ENCODE peak calls at places on chromosomes 13 and 19, in six cellular contexts. Z is thoracic aorta, J is foreskin fibroblast, G is RWPE2, P is IMR-90, K is mammary epithelial cell. H is an unnamed sample.

GRCh38 chr13:88979465-88980180 is 1308.5 kb downstream of the SLITRK5 start:
- DNase-seq in Z (no peak), J (no peak), G (no peak), P (no peak), K (no peak), H (no peak)

GRCh38 chr13:37595162-37595561 is 3.4 kb downstream of the POSTN start:
- DNase-seq in Z (no peak), J (peak), G (no peak), P (peak), K (peak), H (peak)

GRCh38 chr13:56886398-56886797 is 254.3 kb upstream of the PRR20A start:
- DNase-seq in Z (no peak), J (no peak), G (no peak), P (no peak), K (no peak), H (no peak)

GRCh38 chr13:109400192-109400591 is 386.2 kb downstream of the IRS2 start:
- DNase-seq in Z (no peak), J (no peak), G (no peak), P (no peak), K (no peak), H (no peak)

GRCh38 chr19:45798995-45799517 is 6.4 kb upstream of the DMWD start:
- DNase-seq in Z (no peak), J (peak), G (no peak), P (peak), K (peak), H (peak)

GRCh38 chr19:45492627-45493470 is 4.0 kb downstream of the RTN2 start:
- DNase-seq in Z (no peak), J (peak), G (no peak), P (peak), K (no peak), H (peak)

GRCh38 chr13:98622926-98623325 is 46.0 kb upstream of the STK24 start:
- DNase-seq in Z (no peak), J (no peak), G (no peak), P (no peak), K (no peak), H (no peak)

GRCh38 chr13:71625183-71625582 is 241.8 kb downstream of the DACH1 start:
- DNase-seq in Z (no peak), J (peak), G (no peak), P (peak), K (no peak), H (no peak)

GRCh38 chr13:96792736-96793444 is 201.4 kb downstream of the OXGR1 start:
- DNase-seq in Z (no peak), J (peak), G (no peak), P (no peak), K (no peak), H (peak)

GRCh38 chr13:107461751-107462150 is 753.6 kb downstream of the LIG4 start:
- DNase-seq in Z (no peak), J (no peak), G (no peak), P (peak), K (no peak), H (no peak)

GRCh38 chr13:53953205-53953604 is 924.6 kb downstream of the OLFM4 start:
- DNase-seq in Z (no peak), J (no peak), G (no peak), P (no peak), K (no peak), H (no peak)

GRCh38 chr19:48656840-48657474 is 11.0 kb upstream of the CA11 start:
- DNase-seq in Z (no peak), J (peak), G (no peak), P (peak), K (peak), H (peak)

GRCh38 chr19:38502410-38503143 is 69.1 kb downstream of the RYR1 start:
- DNase-seq in Z (no peak), J (no peak), G (no peak), P (no peak), K (no peak), H (no peak)

GRCh38 chr13:98577823-98578285 is 947 bp upstream of the STK24 start:
- DNase-seq in Z (no peak), J (no peak), G (no peak), P (no peak), K (no peak), H (no peak)

GRCh38 chr19:4781851-4782250 is 9.7 kb upstream of the FEM1A start:
- DNase-seq in Z (no peak), J (no peak), G (no peak), P (no peak), K (no peak), H (peak)

GRCh38 chr13:26589754-26590153 is 32.3 kb downstream of the WASF3 start:
- DNase-seq in Z (no peak), J (peak), G (no peak), P (peak), K (no peak), H (peak)

GRCh38 chr19:21586341-21587116 is 81.1 kb downstream of the ZNF429 start:
- DNase-seq in Z (no peak), J (no peak), G (no peak), P (no peak), K (no peak), H (no peak)

GRCh38 chr19:15110418-15110815 is 3.2 kb downstream of the SYDE1 start:
- DNase-seq in Z (no peak), J (no peak), G (no peak), P (no peak), K (no peak), H (no peak)

GRCh38 chr19:48992571-48993174 is 436 bp downstream of the GYS1 start:
- DNase-seq in Z (no peak), J (no peak), G (no peak), P (no peak), K (no peak), H (no peak)

GRCh38 chr13:73741111-73741510 is 393.1 kb downstream of the KLF12 start:
- DNase-seq in Z (no peak), J (peak), G (no peak), P (no peak), K (no peak), H (peak)

GRCh38 chr13:31208554-31209122 is 8.9 kb downstream of the B3GLCT start:
- DNase-seq in Z (no peak), J (no peak), G (no peak), P (no peak), K (no peak), H (no peak)

DNA sequence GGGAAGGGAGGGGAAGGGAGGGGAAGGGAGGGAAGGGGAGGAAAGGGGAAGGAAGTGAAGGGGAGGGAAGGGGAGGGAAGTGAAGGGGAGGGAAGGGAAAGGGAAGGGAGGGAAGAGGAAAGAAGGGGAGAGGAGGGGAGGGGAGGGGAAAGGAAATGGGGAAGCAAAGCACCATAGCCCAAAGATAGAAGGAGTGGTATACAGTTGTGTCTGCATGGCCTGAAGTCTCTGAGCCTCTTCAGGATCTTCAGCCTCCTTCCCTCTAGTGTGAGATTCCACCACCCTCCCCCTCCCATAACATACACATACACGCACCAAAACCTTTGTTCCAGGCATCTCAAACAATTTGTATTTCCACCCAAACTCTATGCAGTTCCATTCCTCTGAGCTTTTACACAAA is 96.2 kb upstream of the SERP2 start:
- DNase-seq in Z (no peak), J (no peak), G (no peak), P (no peak), K (no peak), H (no peak)
- H3K4me3 ChIP-seq in Z (no peak), J (no peak), G (no peak), P (no peak), K (no peak), H (no peak)

GRCh38 chr19:10389863-10390262 is 9.5 kb upstream of the TYK2 start:
- DNase-seq in Z (no peak), J (peak), G (no peak), P (no peak), K (no peak), H (no peak)
- TF ChIP-seq CTCF in Z (no peak), J (no peak), G (no peak), P (peak), K (no peak), H (peak)

GRCh38 chr19:41398042-41398403 is 405 bp downstream of the BCKDHA start:
- DNase-seq in Z (no peak), J (no peak), G (no peak), P (no peak), K (no peak), H (no peak)

GRCh38 chr19:41398603-41399002 is 985 bp downstream of the BCKDHA start:
- DNase-seq in Z (no peak), J (no peak), G (no peak), P (no peak), K (no peak), H (no peak)

GRCh38 chr19:41397086-41398041 is at the start of the genes BCKDHA and EXOSC5:
- DNase-seq in Z (peak), J (peak), G (peak), P (peak), K (peak), H (peak)

GRCh38 chr19:41399525-41399924 is 1.9 kb downstream of the BCKDHA start:
- DNase-seq in Z (no peak), J (no peak), G (no peak), P (no peak), K (no peak), H (no peak)

DNA sequence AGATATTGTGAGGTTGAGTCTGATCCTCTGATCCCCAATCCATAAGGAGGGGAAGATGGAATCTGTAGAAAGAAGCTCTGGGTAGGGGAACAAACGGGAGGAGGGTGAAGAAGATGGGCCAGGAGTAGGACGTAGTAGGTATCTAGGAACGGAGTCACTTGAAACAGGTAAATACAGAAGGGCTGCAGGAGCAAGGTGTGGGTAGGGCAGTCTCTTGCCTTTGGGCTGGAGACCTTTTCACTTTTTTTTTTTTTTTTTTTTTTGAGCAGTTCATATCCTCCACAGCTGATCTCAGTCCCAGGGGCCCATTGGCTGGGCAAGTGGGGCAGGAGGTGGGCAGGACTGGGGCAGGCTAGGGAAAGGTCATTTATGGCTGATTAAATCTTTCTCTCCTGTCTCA is 1.5 kb downstream of the BCKDHA start:
- DNase-seq in Z (no peak), J (no peak), G (no peak), P (no peak), K (no peak), H (no peak)
- H3K4me3 ChIP-seq in Z (peak), J (peak), G (no peak), P (no peak), K (peak), H (no peak)

GRCh38 chr13:93409816-93410215 is 183.2 kb downstream of the GPC6 start:
- DNase-seq in Z (no peak), J (no peak), G (no peak), P (no peak), K (no peak), H (no peak)
- TF ChIP-seq CTCF in Z (no peak), J (no peak), G (no peak), P (no peak), K (no peak), H (no peak)

DNA sequence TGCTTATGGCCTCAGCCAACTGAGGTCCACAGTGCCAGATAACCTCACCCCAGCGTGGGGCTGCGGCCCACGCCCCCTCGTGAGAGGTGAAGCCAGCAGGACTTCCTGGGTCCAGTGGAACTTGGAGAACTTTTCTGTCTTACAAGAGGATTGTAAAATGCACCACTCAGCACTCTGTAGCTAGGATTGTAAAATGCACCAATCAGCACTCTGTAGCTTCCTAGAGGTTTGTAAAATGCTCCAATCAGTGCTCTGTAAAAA is 109.1 kb downstream of the AKAP11 start:
- DNase-seq in Z (no peak), J (no peak), G (no peak), P (no peak), K (no peak), H (no peak)
- H3K4me3 ChIP-seq in Z (no peak), J (no peak), G (no peak), P (no peak), K (no peak), H (no peak)

GRCh38 chr13:29081036-29081435 is 260.9 kb downstream of the MTUS2 start:
- DNase-seq in Z (no peak), J (no peak), G (no peak), P (no peak), K (no peak), H (no peak)
- TF ChIP-seq CTCF in Z (no peak), J (no peak), G (no peak), P (no peak), K (no peak), H (no peak)

GRCh38 chr13:34159946-34160345 is 342.0 kb downstream of the RFC3 start:
- DNase-seq in Z (no peak), J (no peak), G (no peak), P (no peak), K (no peak), H (no peak)

GRCh38 chr13:34164585-34164984 is 346.6 kb downstream of the RFC3 start:
- DNase-seq in Z (no peak), J (no peak), G (no peak), P (no peak), K (peak), H (no peak)

GRCh38 chr13:34165158-34165557 is 347.2 kb downstream of the RFC3 start:
- DNase-seq in Z (no peak), J (no peak), G (no peak), P (no peak), K (no peak), H (no peak)

GRCh38 chr13:34161829-34162544 is 344.0 kb downstream of the RFC3 start:
- DNase-seq in Z (no peak), J (peak), G (no peak), P (peak), K (no peak), H (peak)

DNA sequence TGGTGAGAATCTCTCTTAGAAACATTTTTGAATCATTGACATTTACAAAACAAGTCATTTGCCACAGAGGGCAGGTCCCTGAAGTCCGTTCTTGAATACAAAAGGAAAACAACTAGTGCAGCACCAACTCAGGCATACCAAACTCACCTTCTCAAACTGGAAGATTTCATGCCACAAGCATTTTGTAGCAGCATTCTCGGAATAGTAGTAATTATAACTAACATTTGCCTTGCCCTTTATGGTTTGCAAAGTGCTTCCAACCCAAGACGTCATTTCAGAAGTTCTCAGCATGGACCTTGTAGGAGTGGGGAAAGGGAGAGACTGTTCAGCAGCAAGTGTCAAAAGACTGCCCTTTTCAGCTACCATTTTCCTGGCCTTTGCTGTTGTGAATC is 344.6 kb downstream of the RFC3 start:
- DNase-seq in Z (no peak), J (peak), G (no peak), P (peak), K (no peak), H (no peak)
- H3K4me3 ChIP-seq in Z (peak), J (peak), G (no peak), P (peak), K (no peak), H (no peak)

H was measured in fibroblast of mammary gland.